ENCODE peak calls at places on chromosomes 11 and 22, in five cellular contexts. A, V, N, W and Q are unnamed samples.

GRCh38 chr11:128210148-128210940 is 377.0 kb downstream of the ETS1 start:
- DNase-seq in A (no peak), V (no peak), N (peak), W (no peak), Q (peak)

GRCh38 chr11:110896358-110896757 is 184.1 kb upstream of the ARHGAP20 start:
- DNase-seq in A (no peak), V (peak), N (no peak), W (no peak), Q (no peak)

GRCh38 chr22:30297276-30298004 is 8.1 kb upstream of the CASTOR1 start:
- DNase-seq in A (no peak), V (no peak), N (no peak), W (no peak), Q (no peak)

GRCh38 chr11:84384637-84385227 is 1098.6 kb upstream of the CCDC90B start:
- DNase-seq in A (no peak), V (no peak), N (peak), W (no peak), Q (no peak)

GRCh38 chr22:42329504-42329903 is 59.1 kb upstream of the TCF20 start:
- DNase-seq in A (no peak), V (no peak), N (no peak), W (no peak), Q (no peak)

GRCh38 chr11:19984048-19984742 is 176.1 kb downstream of the DBX1 start:
- DNase-seq in A (no peak), V (no peak), N (no peak), W (no peak), Q (no peak)

GRCh38 chr11:18294862-18295261 is 27.1 kb downstream of the HPS5 start:
- DNase-seq in A (no peak), V (no peak), N (no peak), W (no peak), Q (no peak)

GRCh38 chr22:44382461-44383038 is 69.8 kb upstream of the SHISAL1 start:
- DNase-seq in A (no peak), V (no peak), N (no peak), W (no peak), Q (no peak)

GRCh38 chr11:6928916-6929315 is 2.7 kb downstream of the ZNF215 start:
- DNase-seq in A (no peak), V (no peak), N (no peak), W (no peak), Q (no peak)

GRCh38 chr11:8658210-8658968 is 24.1 kb downstream of the TRIM66 start:
- DNase-seq in A (no peak), V (peak), N (no peak), W (no peak), Q (no peak)

GRCh38 chr22:39177456-39177775 is 24.9 kb upstream of the CBX7 start:
- DNase-seq in A (no peak), V (no peak), N (no peak), W (no peak), Q (no peak)

GRCh38 chr11:119907934-119908760 is 179.1 kb upstream of the NECTIN1 start:
- DNase-seq in A (peak), V (peak), N (no peak), W (no peak), Q (no peak)

GRCh38 chr11:96137357-96137756 is 205.6 kb downstream of the MAML2 start:
- DNase-seq in A (no peak), V (no peak), N (no peak), W (no peak), Q (no peak)

GRCh38 chr11:16292167-16292859 is 64.0 kb downstream of the SOX6 start:
- DNase-seq in A (peak), V (no peak), N (no peak), W (no peak), Q (no peak)

GRCh38 chr11:16216831-16217230 is 139.5 kb downstream of the SOX6 start:
- DNase-seq in A (no peak), V (no peak), N (no peak), W (no peak), Q (no peak)

GRCh38 chr11:30422828-30423648 is 100.1 kb downstream of the ARL14EP start:
- DNase-seq in A (no peak), V (no peak), N (no peak), W (no peak), Q (no peak)

GRCh38 chr11:75208444-75208843 is 32.1 kb upstream of the TPBGL start:
- DNase-seq in A (no peak), V (no peak), N (no peak), W (no peak), Q (no peak)

GRCh38 chr11:5043385-5043784 is 2.9 kb upstream of the OR52J3 start:
- DNase-seq in A (no peak), V (no peak), N (no peak), W (no peak), Q (no peak)

GRCh38 chr22:32237021-32237420 is 18.1 kb downstream of the SLC5A4 start:
- DNase-seq in A (no peak), V (no peak), N (no peak), W (no peak), Q (no peak)

GRCh38 chr22:45942787-45943493 is 34.0 kb downstream of the WNT7B start:
- DNase-seq in A (no peak), V (no peak), N (no peak), W (no peak), Q (no peak)

GRCh38 chr22:32829451-32829851 is 27.9 kb downstream of the TIMP3 start:
- DNase-seq in A (no peak), V (no peak), N (no peak), W (no peak), Q (no peak)

GRCh38 chr11:22778642-22779041 is 51.0 kb downstream of the SVIP start:
- DNase-seq in A (no peak), V (peak), N (no peak), W (no peak), Q (no peak)

GRCh38 chr11:92376146-92376599 is 151.6 kb downstream of the FAT3 start:
- DNase-seq in A (no peak), V (no peak), N (no peak), W (no peak), Q (no peak)

GRCh38 chr22:28874061-28874460 is 9.3 kb upstream of the ZNRF3 start:
- DNase-seq in A (no peak), V (no peak), N (no peak), W (no peak), Q (no peak)

GRCh38 chr11:2419638-2420501 is 19.3 kb downstream of the TSSC4 start:
- DNase-seq in A (peak), V (peak), N (peak), W (peak), Q (peak)

GRCh38 chr11:117387992-117388765 is 60.5 kb downstream of the CEP164 start:
- DNase-seq in A (no peak), V (no peak), N (no peak), W (no peak), Q (no peak)

GRCh38 chr11:46808804-46809431 is 37.2 kb downstream of the CKAP5 start:
- DNase-seq in A (no peak), V (peak), N (peak), W (no peak), Q (no peak)